ENCODE peak calls at places on chromosomes 2 and 18, in five cellular contexts. I, R, A, T and P are unnamed samples.
A peak's percentile ranks its signal among the peaks of the same experiment; 100 is the strongest.

GRCh38 chr2:222655406-222655747 is 515 bp downstream of the FARSB start:
- DNase-seq in I (no peak), R (no peak), A (peak; percentile 9), T (no peak), P (peak; percentile 20)

GRCh38 chr2:46648141-46648742 is 168.9 kb downstream of the TMEM247 start:
- DNase-seq in I (no peak), R (no peak), A (no peak), T (no peak), P (no peak)

GRCh38 chr2:233100192-233100998 is 40.3 kb downstream of the INPP5D start:
- DNase-seq in I (no peak), R (no peak), A (no peak), T (no peak), P (no peak)

GRCh38 chr2:7900593-7900992 is 781.3 kb upstream of the ID2 start:
- DNase-seq in I (no peak), R (no peak), A (no peak), T (no peak), P (no peak)

GRCh38 chr2:14673351-14673875 is 40.9 kb downstream of the LRATD1 start:
- DNase-seq in I (no peak), R (peak; percentile 29), A (no peak), T (no peak), P (no peak)

GRCh38 chr2:128362889-128363228 is 44.2 kb upstream of the HS6ST1 start:
- DNase-seq in I (peak; percentile 78), R (no peak), A (peak; percentile 71), T (no peak), P (peak; percentile 44)

GRCh38 chr2:196112408-196113039 is 43.9 kb upstream of the DNAH7 start:
- DNase-seq in I (no peak), R (no peak), A (peak; percentile 83), T (no peak), P (peak; percentile 71)

GRCh38 chr2:17163628-17164027 is 354.6 kb downstream of the RAD51AP2 start:
- DNase-seq in I (no peak), R (no peak), A (no peak), T (no peak), P (no peak)

GRCh38 chr2:38465789-38466127 is 88.7 kb upstream of the ATL2 start:
- DNase-seq in I (peak; percentile 26), R (peak; percentile 2), A (peak; percentile 21), T (no peak), P (no peak)

GRCh38 chr2:218813771-218814460 is 17.7 kb downstream of the PRKAG3 start:
- DNase-seq in I (no peak), R (no peak), A (no peak), T (no peak), P (no peak)

GRCh38 chr2:28997237-28997846 is 16.2 kb downstream of the TOGARAM2 start:
- DNase-seq in I (no peak), R (peak; percentile 17), A (peak; percentile 40), T (no peak), P (no peak)

GRCh38 chr18:67794512-67794911 is 278.0 kb upstream of the DSEL start:
- DNase-seq in I (no peak), R (no peak), A (peak; percentile 65), T (no peak), P (no peak)

GRCh38 chr2:242056026-242056425 is 186.5 kb downstream of the RTP5 start:
- DNase-seq in I (no peak), R (no peak), A (no peak), T (no peak), P (no peak)

GRCh38 chr2:21245565-21245964 is 121.8 kb downstream of the TDRD15 start:
- DNase-seq in I (no peak), R (no peak), A (no peak), T (no peak), P (no peak)

GRCh38 chr2:28287261-28287915 is 105.3 kb upstream of the FOSL2 start:
- DNase-seq in I (no peak), R (no peak), A (no peak), T (no peak), P (no peak)

GRCh38 chr2:136764397-136765255 is 719 bp upstream of the THSD7B start:
- DNase-seq in I (no peak), R (no peak), A (no peak), T (no peak), P (no peak)

GRCh38 chr18:35086704-35087103 is 45.5 kb downstream of the MAPRE2 start:
- DNase-seq in I (no peak), R (no peak), A (no peak), T (no peak), P (no peak)

GRCh38 chr2:66897181-66897580 is 462.3 kb downstream of the MEIS1 start:
- DNase-seq in I (no peak), R (no peak), A (peak; percentile 49), T (no peak), P (no peak)

GRCh38 chr2:160126315-160126714 is 63.9 kb upstream of the PLA2R1 start:
- DNase-seq in I (no peak), R (no peak), A (no peak), T (no peak), P (no peak)